ENCODE peak calls at places on chromosome 21, in six cellular contexts. X is CD8-positive, alpha-beta T cell; K is hypothalamus; M is WTC11; U is effector CD4-positive, alpha-beta T cell; F is DMS153. J is an unnamed sample.

GRCh38 chr21:38159355-38159754 is 97.4 kb upstream of the KCNJ15 start:
- DNase-seq in U (peak), X (peak), K (no peak), M (peak), F (peak), J (no peak)

GRCh38 chr21:35372201-35372600 is 323.1 kb upstream of the RUNX1 start:
- DNase-seq in M (no peak), U (no peak), F (no peak), X (no peak), K (no peak), J (no peak)

GRCh38 chr21:40386301-40386911 is 460.6 kb downstream of the DSCAM start:
- DNase-seq in K (no peak), M (peak), F (peak), X (no peak), U (no peak), J (peak)

GRCh38 chr21:37793660-37794059 is 122.6 kb downstream of the KCNJ6 start:
- DNase-seq in K (no peak), F (no peak), X (no peak), U (no peak), M (no peak), J (no peak)

GRCh38 chr21:39675595-39675994 is 62.9 kb downstream of the B3GALT5 start:
- DNase-seq in U (no peak), K (no peak), X (no peak), F (no peak), M (peak), J (no peak)

GRCh38 chr21:43917515-43918384 is 52.7 kb downstream of the AGPAT3 start:
- DNase-seq in U (no peak), M (no peak), X (peak), K (no peak), F (no peak), J (no peak)

GRCh38 chr21:32484706-32485380 is 72.3 kb downstream of the EVA1C start:
- DNase-seq in X (no peak), K (no peak), U (no peak), F (no peak), M (no peak), J (no peak)

GRCh38 chr21:18249542-18250152 is 5.0 kb downstream of the CHODL start:
- DNase-seq in U (no peak), F (no peak), K (no peak), X (no peak), M (no peak), J (no peak)

GRCh38 chr21:38478782-38479181 is 19.5 kb downstream of the ERG start:
- DNase-seq in U (no peak), X (no peak), K (no peak), F (no peak), M (no peak), J (no peak)

GRCh38 chr21:30351534-30351933 is 3.1 kb upstream of the KRTAP23-1 start:
- DNase-seq in K (no peak), X (no peak), M (no peak), F (no peak), U (no peak), J (no peak)

GRCh38 chr21:42400525-42400924 is 3.2 kb upstream of the UBASH3A start:
- DNase-seq in F (no peak), M (no peak), U (no peak), K (no peak), X (no peak), J (no peak)

GRCh38 chr21:35401476-35401875 is 352.4 kb upstream of the RUNX1 start:
- DNase-seq in M (no peak), F (no peak), K (no peak), X (no peak), U (no peak), J (no peak)

GRCh38 chr21:15062566-15062965 is 2.2 kb downstream of the NRIP1 start:
- DNase-seq in M (no peak), K (no peak), F (no peak), U (no peak), X (no peak), J (no peak)

GRCh38 chr21:43585924-43586411 is 73.3 kb downstream of the HSF2BP start:
- DNase-seq in U (no peak), X (no peak), K (no peak), F (peak), M (no peak), J (no peak)

GRCh38 chr21:25750085-25750484 is 15.3 kb downstream of the GABPA start:
- DNase-seq in U (no peak), M (no peak), K (no peak), X (no peak), F (no peak), J (no peak)

GRCh38 chr21:44304846-44305245 is 5.0 kb downstream of the PFKL start:
- DNase-seq in M (peak), K (no peak), F (no peak), U (peak), X (peak), J (peak)

GRCh38 chr21:32726742-32727477 is 903 bp downstream of the SYNJ1 start:
- DNase-seq in F (no peak), M (no peak), U (no peak), X (peak), K (peak), J (no peak)

GRCh38 chr21:40020651-40021050 is 153.4 kb downstream of the PCP4 start:
- DNase-seq in K (no peak), M (no peak), X (no peak), U (no peak), F (no peak), J (no peak)

GRCh38 chr21:28541371-28542112 is 451.1 kb downstream of the LTN1 start:
- DNase-seq in X (no peak), U (no peak), F (no peak), K (no peak), M (no peak), J (no peak)

GRCh38 chr21:45383111-45383614 is 21.8 kb upstream of the COL18A1 start:
- DNase-seq in F (no peak), U (no peak), X (no peak), M (peak), K (no peak), J (no peak)

GRCh38 chr21:45515241-45516061 is 26.8 kb downstream of the SLC19A1 start:
- DNase-seq in X (no peak), F (no peak), M (no peak), U (no peak), K (no peak), J (no peak)

GRCh38 chr21:44958471-44959191 is 18.8 kb downstream of the SLX9 start:
- DNase-seq in M (no peak), F (no peak), K (no peak), U (no peak), X (no peak), J (no peak)

GRCh38 chr21:45253180-45253579 is 34.5 kb downstream of the POFUT2 start:
- DNase-seq in K (no peak), M (no peak), F (no peak), U (no peak), X (no peak), J (no peak)

GRCh38 chr21:41678016-41678935 is 88.6 kb downstream of the RIPK4 start:
- DNase-seq in U (no peak), M (no peak), X (no peak), F (peak), K (no peak), J (no peak)

GRCh38 chr21:32772281-32773047 is 909 bp upstream of the PAXBP1 start:
- DNase-seq in U (peak), K (no peak), F (no peak), M (no peak), X (peak), J (no peak)

GRCh38 chr21:25331286-25331685 is 276.0 kb downstream of the MRPL39 start:
- DNase-seq in F (no peak), X (no peak), M (no peak), K (no peak), U (no peak), J (no peak)

GRCh38 chr21:44800971-44801467 is 601 bp downstream of the UBE2G2 start:
- DNase-seq in U (no peak), X (peak), K (no peak), F (no peak), M (no peak), J (no peak)

GRCh38 chr21:15755125-15755524 is 25.3 kb downstream of the USP25 start:
- DNase-seq in F (no peak), M (no peak), X (no peak), K (no peak), U (no peak), J (no peak)

GRCh38 chr21:46062471-46063211 is 35.3 kb upstream of the COL6A2 start:
- DNase-seq in X (no peak), F (no peak), K (no peak), U (no peak), M (no peak), J (no peak)

GRCh38 chr21:45996311-45997204 is 15.0 kb downstream of the COL6A1 start:
- DNase-seq in M (no peak), K (no peak), U (no peak), F (no peak), X (peak), J (no peak)

GRCh38 chr21:39644069-39644468 is 31.3 kb downstream of the B3GALT5 start:
- DNase-seq in X (no peak), M (no peak), F (no peak), K (no peak), U (no peak), J (no peak)

GRCh38 chr21:26388731-26389231 is 184.3 kb downstream of the CYYR1 start:
- DNase-seq in K (no peak), X (no peak), U (no peak), F (no peak), M (no peak), J (no peak)

GRCh38 chr21:33402011-33402979 is 918 bp upstream of the IFNGR2 start:
- DNase-seq in M (peak), U (no peak), X (no peak), K (peak), F (no peak), J (peak)

GRCh38 chr21:39208624-39209333 is 25.5 kb upstream of the PSMG1 start:
- DNase-seq in U (no peak), X (no peak), M (no peak), F (no peak), K (no peak), J (no peak)

GRCh38 chr21:32958288-32958992 is 67.3 kb upstream of the OLIG2 start:
- DNase-seq in M (no peak), U (no peak), F (no peak), K (no peak), X (no peak), J (no peak)

GRCh38 chr21:14533555-14534400 is 12.3 kb downstream of the SAMSN1 start:
- DNase-seq in K (no peak), M (no peak), U (peak), X (no peak), F (no peak), J (no peak)